ENCODE peak calls at places on chromosome 5, in four cellular contexts. C, W, D and G are unnamed samples.

GRCh38 chr5:150296496-150296895 is 6.2 kb downstream of the ARSI start:
- DNase-seq in C (no peak), W (no peak), D (no peak), G (peak; percentile 47)

GRCh38 chr5:173472164-173472563 is 143.9 kb upstream of the STC2 start:
- DNase-seq in C (no peak), W (peak; percentile 55), D (peak; percentile 80), G (peak; percentile 75)

GRCh38 chr5:127423173-127423798 is 94.2 kb upstream of the PRRC1 start:
- DNase-seq in C (no peak), W (no peak), D (no peak), G (no peak)

GRCh38 chr5:399296-400281 is 43.4 kb upstream of the EXOC3 start:
- DNase-seq in C (peak; percentile 66), W (peak; percentile 89), D (peak; percentile 42), G (peak; percentile 89)

GRCh38 chr5:78472469-78473106 is 112.2 kb downstream of the SCAMP1 start:
- DNase-seq in C (no peak), W (no peak), D (no peak), G (no peak)

GRCh38 chr5:72776684-72777083 is 39.8 kb upstream of the TNPO1 start:
- DNase-seq in C (no peak), W (no peak), D (no peak), G (no peak)

GRCh38 chr5:79471556-79471955 is 42.4 kb downstream of the HOMER1 start:
- DNase-seq in C (no peak), W (no peak), D (no peak), G (no peak)

GRCh38 chr5:61619777-61620518 is 287.9 kb downstream of the ZSWIM6 start:
- DNase-seq in C (no peak), W (no peak), D (no peak), G (no peak)

GRCh38 chr5:6540111-6540830 is 91.6 kb downstream of the UBE2QL1 start:
- DNase-seq in C (no peak), W (no peak), D (no peak), G (no peak)

GRCh38 chr5:980941-981340 is 27.7 kb upstream of the NKD2 start:
- DNase-seq in C (no peak), W (no peak), D (no peak), G (peak; percentile 48)

GRCh38 chr5:168300377-168301182 is 9.1 kb downstream of the WWC1 start:
- DNase-seq in C (no peak), W (no peak), D (no peak), G (no peak)

GRCh38 chr5:115773010-115773580 is 43.4 kb downstream of the CDO1 start:
- DNase-seq in C (no peak), W (no peak), D (no peak), G (no peak)

GRCh38 chr5:112630246-112631009 is 107.3 kb upstream of the APC start:
- DNase-seq in C (no peak), W (no peak), D (no peak), G (no peak)